ENCODE peak calls at places on chromosomes 3 and 15, in six cellular contexts. E is endothelial cell of umbilical vein, Q is stomach, U is PC-3, S is type B pancreatic cell, T is hepatocyte. O is an unnamed sample.

GRCh38 chr3:31377045-31377642 is 155.6 kb upstream of the STT3B start:
- DNase-seq in T (peak), S (no peak), U (peak), Q (peak), E (peak), O (peak)

GRCh38 chr3:145915787-145916186 is 245.2 kb downstream of the PLOD2 start:
- DNase-seq in U (no peak), E (no peak), S (no peak), Q (no peak), T (no peak), O (no peak)

GRCh38 chr3:152219769-152220255 is 48.9 kb upstream of the MBNL1 start:
- DNase-seq in Q (no peak), E (no peak), S (no peak), U (no peak), T (no peak), O (no peak)

GRCh38 chr3:123853686-123854372 is 30.3 kb downstream of the MYLK start:
- DNase-seq in U (no peak), T (no peak), Q (no peak), S (no peak), E (no peak), O (no peak)

GRCh38 chr3:152267831-152268500 is 763 bp upstream of the MBNL1 start:
- DNase-seq in Q (no peak), T (no peak), U (no peak), E (peak), S (no peak), O (no peak)

GRCh38 chr15:64566629-64567427 is 106.5 kb downstream of the ZNF609 start:
- DNase-seq in Q (no peak), T (peak), U (no peak), S (no peak), E (no peak), O (no peak)

GRCh38 chr3:72347819-72348319 is 500.4 kb downstream of the SHQ1 start:
- DNase-seq in U (peak), T (peak), S (no peak), Q (peak), E (peak), O (no peak)

GRCh38 chr3:97658670-97659285 is 105.8 kb upstream of the ARL6 start:
- DNase-seq in E (peak), T (peak), U (peak), Q (no peak), S (no peak), O (peak)

GRCh38 chr15:91975241-91975978 is 121.9 kb downstream of the SLCO3A1 start:
- DNase-seq in Q (no peak), U (no peak), T (no peak), E (no peak), S (no peak), O (no peak)

GRCh38 chr15:40486066-40486770 is 15.4 kb downstream of the CHST14 start:
- DNase-seq in U (no peak), S (no peak), T (no peak), E (no peak), Q (no peak), O (no peak)

GRCh38 chr15:40483919-40484318 is 13.1 kb downstream of the CHST14 start:
- DNase-seq in T (no peak), E (no peak), Q (no peak), U (no peak), S (no peak), O (no peak)

GRCh38 chr15:40493089-40493840 is 22.5 kb downstream of the CHST14 start:
- DNase-seq in T (no peak), U (peak), Q (no peak), S (no peak), E (no peak), O (no peak)

GRCh38 chr15:40489274-40490175 is 18.7 kb downstream of the CHST14 start:
- DNase-seq in T (no peak), U (no peak), S (no peak), Q (no peak), E (no peak), O (no peak)

DNA sequence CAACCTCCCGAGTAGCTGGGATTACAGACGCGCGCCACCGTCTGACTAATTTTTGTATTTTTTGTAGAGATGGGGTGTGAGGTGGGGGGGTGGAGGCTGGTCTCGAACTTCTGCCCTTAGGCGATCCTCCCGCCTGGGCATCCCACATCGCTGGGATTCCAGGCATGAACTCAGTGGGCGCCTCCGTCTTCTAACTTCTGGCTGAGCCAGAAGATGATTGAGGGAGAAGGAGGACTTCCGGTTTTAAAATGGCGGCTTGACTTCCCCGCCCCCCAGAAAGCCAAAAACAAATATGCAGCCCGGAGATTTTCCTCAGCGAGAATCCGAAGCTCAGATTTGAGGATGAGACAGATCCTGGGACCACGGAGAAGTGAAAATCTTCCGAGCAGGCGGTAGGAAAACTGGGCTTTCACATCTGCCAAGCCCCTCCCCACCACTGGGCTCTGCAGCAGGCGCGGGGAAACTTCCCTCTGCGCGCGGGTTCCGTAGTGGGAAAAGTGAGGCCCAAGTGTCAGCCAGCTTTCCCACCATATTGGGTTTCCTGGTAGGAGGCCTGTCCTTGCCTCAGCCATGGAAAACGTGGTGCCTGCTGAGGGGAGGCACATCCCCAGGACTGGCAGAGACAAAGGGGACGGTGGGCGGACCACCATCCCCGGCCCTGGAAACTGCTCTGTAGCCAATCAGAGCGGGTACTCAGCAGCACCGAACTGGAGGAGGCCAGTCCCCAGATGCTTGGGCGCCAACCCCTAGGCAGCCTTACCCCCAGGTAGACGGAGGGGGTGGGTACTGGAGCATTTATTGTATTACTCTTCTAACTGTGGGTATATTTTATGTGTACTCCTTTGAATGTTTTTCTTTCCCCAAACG is 17.3 kb downstream of the CHST14 start:
- DNase-seq in E (no peak), U (no peak), T (no peak), Q (no peak), S (no peak), O (no peak)
- TF ChIP-seq CTCF in E (no peak), U (no peak), T (no peak), Q (no peak), S (no peak), O (no peak)

GRCh38 chr3:130894130-130894872 is 417 bp downstream of the ATP2C1 start:
- DNase-seq in Q (peak), U (no peak), S (peak), T (peak), E (no peak), O (no peak)
- TF ChIP-seq CTCF in Q (no peak), U (no peak), S (peak), T (peak), E (no peak), O (peak)

DNA sequence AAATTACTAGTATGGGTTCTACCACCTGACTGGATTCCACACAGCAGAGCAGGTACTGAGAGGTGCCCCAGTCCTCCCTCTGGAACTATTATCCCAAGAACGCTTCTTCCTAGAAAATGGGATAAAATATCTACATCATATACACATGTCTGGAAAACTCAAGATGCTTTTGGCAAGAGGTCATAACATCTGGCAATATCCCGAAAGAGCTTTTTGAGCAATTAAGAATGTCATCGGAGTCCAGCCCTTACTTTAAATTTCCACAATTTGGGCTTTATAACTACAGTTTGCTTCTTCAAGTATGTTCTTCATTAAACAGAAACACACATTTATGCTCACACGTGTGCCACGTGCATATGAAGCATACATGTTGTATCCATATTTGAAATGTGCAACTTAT is 365.9 kb upstream of the THBS1 start:
- DNase-seq in T (no peak), E (no peak), S (no peak), Q (no peak), U (no peak), O (no peak)
- TF ChIP-seq CTCF in T (no peak), E (no peak), S (no peak), Q (no peak), U (no peak), O (no peak)

DNA sequence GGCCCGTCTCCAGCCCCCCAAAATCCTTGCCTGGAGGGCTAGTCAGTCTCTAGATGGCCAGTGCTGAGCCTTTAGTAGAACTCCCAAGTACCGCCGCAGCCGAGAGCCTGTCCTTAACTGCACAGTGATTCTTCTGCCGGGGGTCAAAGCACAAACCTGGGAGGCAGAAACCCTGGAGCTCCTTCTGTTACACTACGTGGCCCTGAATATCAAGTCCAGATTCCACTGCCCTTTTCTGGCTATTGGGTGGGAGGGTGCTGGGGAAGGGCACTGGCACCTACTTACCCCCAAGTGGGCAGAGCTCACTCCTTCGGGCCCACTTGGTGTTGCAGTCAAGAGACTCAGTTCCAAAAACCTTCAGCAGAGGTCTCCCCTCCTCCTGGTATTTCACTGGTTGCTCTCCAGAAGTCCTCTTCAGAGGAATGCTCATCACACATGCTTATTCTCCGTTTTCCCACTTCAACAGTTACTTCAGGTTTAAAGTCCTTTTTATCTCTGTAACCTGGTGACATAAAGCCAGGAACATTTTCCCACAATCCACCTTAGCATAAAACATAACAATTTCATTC is 10.8 kb downstream of the PDHB start:
- DNase-seq in T (peak), U (peak), E (no peak), S (no peak), Q (no peak), O (no peak)
- TF ChIP-seq CTCF in T (peak), U (peak), E (no peak), S (no peak), Q (no peak), O (peak)